ENCODE peak calls at places on chromosomes 7 and 10, in ten cellular contexts. One of them, this sample, is unnamed.
A peak's percentile ranks its signal among the peaks of the same experiment; 100 is the strongest.

GRCh38 chr7:17618652-17618974 is 320.2 kb downstream of the AHR start:
- DNase-seq in A549: no peak
- DNase-seq in foreskin keratinocyte: no peak
- DNase-seq in CD4-positive, alpha-beta T cell: no peak
- DNase-seq in osteocyte: no peak
- DNase-seq in sigmoid colon: no peak
- DNase-seq in AG09309: no peak
- DNase-seq in dorsolateral prefrontal cortex: no peak
- DNase-seq in nephron progenitor cell: no peak
- DNase-seq in endodermal cell: no peak
- DNase-seq in this sample: no peak

GRCh38 chr10:84826704-84827103 is 498.3 kb downstream of the CCSER2 start:
- DNase-seq in A549: no peak
- DNase-seq in foreskin keratinocyte: no peak
- DNase-seq in CD4-positive, alpha-beta T cell: no peak
- DNase-seq in osteocyte: no peak
- DNase-seq in sigmoid colon: no peak
- DNase-seq in AG09309: no peak
- DNase-seq in dorsolateral prefrontal cortex: no peak
- DNase-seq in nephron progenitor cell: no peak
- DNase-seq in endodermal cell: peak; percentile 64
- DNase-seq in this sample: no peak

GRCh38 chr10:90125966-90126600 is 424.7 kb downstream of the KIF20B start:
- DNase-seq in A549: no peak
- DNase-seq in foreskin keratinocyte: no peak
- DNase-seq in CD4-positive, alpha-beta T cell: no peak
- DNase-seq in osteocyte: no peak
- DNase-seq in sigmoid colon: no peak
- DNase-seq in AG09309: no peak
- DNase-seq in dorsolateral prefrontal cortex: no peak
- DNase-seq in nephron progenitor cell: no peak
- DNase-seq in endodermal cell: no peak
- DNase-seq in this sample: no peak

GRCh38 chr10:124150807-124151417 is 57.5 kb upstream of the CHST15 start:
- DNase-seq in A549: no peak
- DNase-seq in foreskin keratinocyte: no peak
- DNase-seq in CD4-positive, alpha-beta T cell: no peak
- DNase-seq in osteocyte: no peak
- DNase-seq in sigmoid colon: peak; percentile 46
- DNase-seq in AG09309: no peak
- DNase-seq in dorsolateral prefrontal cortex: no peak
- DNase-seq in nephron progenitor cell: no peak
- DNase-seq in endodermal cell: peak; percentile 61
- DNase-seq in this sample: no peak

GRCh38 chr10:73251683-73252444 is 580 bp downstream of the MRPS16 start:
- DNase-seq in A549: peak; percentile 36
- DNase-seq in foreskin keratinocyte: no peak
- DNase-seq in CD4-positive, alpha-beta T cell: no peak
- DNase-seq in osteocyte: no peak
- DNase-seq in sigmoid colon: peak; percentile 61
- DNase-seq in AG09309: no peak
- DNase-seq in dorsolateral prefrontal cortex: no peak
- DNase-seq in nephron progenitor cell: no peak
- DNase-seq in endodermal cell: peak; percentile 71
- DNase-seq in this sample: no peak

GRCh38 chr7:140326116-140326928 is 72.0 kb downstream of the SLC37A3 start:
- DNase-seq in A549: peak; percentile 79
- DNase-seq in foreskin keratinocyte: no peak
- DNase-seq in CD4-positive, alpha-beta T cell: peak; percentile 44
- DNase-seq in osteocyte: no peak
- DNase-seq in sigmoid colon: peak; percentile 87
- DNase-seq in AG09309: peak; percentile 39
- DNase-seq in dorsolateral prefrontal cortex: peak; percentile 74
- DNase-seq in nephron progenitor cell: peak; percentile 57
- DNase-seq in endodermal cell: peak; percentile 85
- DNase-seq in this sample: peak; percentile 44

GRCh38 chr7:12794722-12795302 is 107.4 kb downstream of the ARL4A start:
- DNase-seq in A549: no peak
- DNase-seq in foreskin keratinocyte: no peak
- DNase-seq in CD4-positive, alpha-beta T cell: no peak
- DNase-seq in osteocyte: no peak
- DNase-seq in sigmoid colon: no peak
- DNase-seq in AG09309: no peak
- DNase-seq in dorsolateral prefrontal cortex: no peak
- DNase-seq in nephron progenitor cell: no peak
- DNase-seq in endodermal cell: no peak
- DNase-seq in this sample: no peak

GRCh38 chr7:5436003-5436678 is 12.5 kb upstream of the TNRC18 start:
- DNase-seq in A549: no peak
- DNase-seq in foreskin keratinocyte: no peak
- DNase-seq in CD4-positive, alpha-beta T cell: no peak
- DNase-seq in osteocyte: no peak
- DNase-seq in sigmoid colon: no peak
- DNase-seq in AG09309: no peak
- DNase-seq in dorsolateral prefrontal cortex: no peak
- DNase-seq in nephron progenitor cell: no peak
- DNase-seq in endodermal cell: no peak
- DNase-seq in this sample: no peak

GRCh38 chr7:50614721-50615518 is 49.7 kb upstream of the DDC start:
- DNase-seq in A549: no peak
- DNase-seq in foreskin keratinocyte: no peak
- DNase-seq in CD4-positive, alpha-beta T cell: no peak
- DNase-seq in osteocyte: no peak
- DNase-seq in sigmoid colon: no peak
- DNase-seq in AG09309: no peak
- DNase-seq in dorsolateral prefrontal cortex: no peak
- DNase-seq in nephron progenitor cell: no peak
- DNase-seq in endodermal cell: no peak
- DNase-seq in this sample: no peak

GRCh38 chr7:575425-576366 is 56.0 kb upstream of the PDGFA start:
- DNase-seq in A549: no peak
- DNase-seq in foreskin keratinocyte: no peak
- DNase-seq in CD4-positive, alpha-beta T cell: no peak
- DNase-seq in osteocyte: no peak
- DNase-seq in sigmoid colon: no peak
- DNase-seq in AG09309: no peak
- DNase-seq in dorsolateral prefrontal cortex: no peak
- DNase-seq in nephron progenitor cell: no peak
- DNase-seq in endodermal cell: no peak
- DNase-seq in this sample: no peak

GRCh38 chr10:130652544-130652943 is 516.4 kb downstream of the GLRX3 start:
- DNase-seq in A549: no peak
- DNase-seq in foreskin keratinocyte: no peak
- DNase-seq in CD4-positive, alpha-beta T cell: no peak
- DNase-seq in osteocyte: no peak
- DNase-seq in sigmoid colon: no peak
- DNase-seq in AG09309: no peak
- DNase-seq in dorsolateral prefrontal cortex: no peak
- DNase-seq in nephron progenitor cell: no peak
- DNase-seq in endodermal cell: no peak
- DNase-seq in this sample: no peak

GRCh38 chr7:148535227-148535626 is 55.3 kb upstream of the C7orf33 start:
- DNase-seq in A549: no peak
- DNase-seq in foreskin keratinocyte: peak; percentile 41
- DNase-seq in CD4-positive, alpha-beta T cell: no peak
- DNase-seq in osteocyte: no peak
- DNase-seq in sigmoid colon: peak; percentile 66
- DNase-seq in AG09309: no peak
- DNase-seq in dorsolateral prefrontal cortex: peak; percentile 9
- DNase-seq in nephron progenitor cell: peak; percentile 7
- DNase-seq in endodermal cell: no peak
- DNase-seq in this sample: no peak

GRCh38 chr10:71878327-71879034 is 27.4 kb upstream of the PSAP start:
- DNase-seq in A549: no peak
- DNase-seq in foreskin keratinocyte: no peak
- DNase-seq in CD4-positive, alpha-beta T cell: no peak
- DNase-seq in osteocyte: no peak
- DNase-seq in sigmoid colon: no peak
- DNase-seq in AG09309: no peak
- DNase-seq in dorsolateral prefrontal cortex: no peak
- DNase-seq in nephron progenitor cell: no peak
- DNase-seq in endodermal cell: peak; percentile 69
- DNase-seq in this sample: no peak

GRCh38 chr7:10308276-10308675 is 665.4 kb upstream of the PHF14 start:
- DNase-seq in A549: no peak
- DNase-seq in foreskin keratinocyte: no peak
- DNase-seq in CD4-positive, alpha-beta T cell: no peak
- DNase-seq in osteocyte: no peak
- DNase-seq in sigmoid colon: no peak
- DNase-seq in AG09309: no peak
- DNase-seq in dorsolateral prefrontal cortex: no peak
- DNase-seq in nephron progenitor cell: no peak
- DNase-seq in endodermal cell: no peak
- DNase-seq in this sample: no peak

GRCh38 chr7:13560441-13560840 is 429.0 kb downstream of the ETV1 start:
- DNase-seq in A549: no peak
- DNase-seq in foreskin keratinocyte: peak; percentile 42
- DNase-seq in CD4-positive, alpha-beta T cell: no peak
- DNase-seq in osteocyte: no peak
- DNase-seq in sigmoid colon: no peak
- DNase-seq in AG09309: peak; percentile 32
- DNase-seq in dorsolateral prefrontal cortex: no peak
- DNase-seq in nephron progenitor cell: no peak
- DNase-seq in endodermal cell: no peak
- DNase-seq in this sample: no peak

DNA sequence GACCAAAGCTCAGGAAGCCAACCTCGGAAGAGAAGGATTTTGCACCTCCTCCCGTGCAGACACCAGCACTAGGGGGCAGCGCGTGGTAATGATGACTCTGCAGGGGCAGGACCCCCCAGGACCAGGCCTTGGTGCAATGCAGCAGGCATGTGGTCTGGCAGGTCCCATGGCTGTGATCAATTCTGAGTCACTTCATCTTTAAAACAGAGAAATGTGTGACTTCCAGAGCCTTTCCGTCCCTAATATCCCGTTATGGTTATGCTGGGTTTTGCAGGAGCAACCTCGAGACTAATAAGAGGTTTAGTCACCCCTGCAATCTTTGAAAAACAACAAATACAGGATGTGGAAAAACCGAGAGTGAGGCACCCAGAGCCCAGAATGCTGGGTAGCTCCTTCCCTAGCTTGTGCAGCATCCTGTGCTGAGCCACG is 30.2 kb upstream of the GJD4 start:
- DNase-seq in A549: no peak
- DNase-seq in foreskin keratinocyte: no peak
- DNase-seq in CD4-positive, alpha-beta T cell: no peak
- DNase-seq in osteocyte: no peak
- DNase-seq in sigmoid colon: no peak
- DNase-seq in AG09309: peak; percentile 85
- DNase-seq in dorsolateral prefrontal cortex: no peak
- DNase-seq in nephron progenitor cell: no peak
- DNase-seq in endodermal cell: peak; percentile 76
- DNase-seq in this sample: no peak
- TF ChIP-seq CTCF in A549: no peak
- TF ChIP-seq CTCF in foreskin keratinocyte: peak; percentile 25
- TF ChIP-seq CTCF in CD4-positive, alpha-beta T cell: no peak
- TF ChIP-seq CTCF in osteocyte: no peak
- TF ChIP-seq CTCF in sigmoid colon: no peak
- TF ChIP-seq CTCF in AG09309: peak; percentile 49
- TF ChIP-seq CTCF in dorsolateral prefrontal cortex: no peak
- TF ChIP-seq CTCF in nephron progenitor cell: no peak
- TF ChIP-seq CTCF in endodermal cell: peak; percentile 75
- TF ChIP-seq CTCF in this sample: no peak

GRCh38 chr7:54345746-54346145 is 196.4 kb upstream of the VSTM2A start:
- DNase-seq in A549: no peak
- DNase-seq in foreskin keratinocyte: no peak
- DNase-seq in CD4-positive, alpha-beta T cell: no peak
- DNase-seq in osteocyte: no peak
- DNase-seq in sigmoid colon: no peak
- DNase-seq in AG09309: no peak
- DNase-seq in dorsolateral prefrontal cortex: no peak
- DNase-seq in nephron progenitor cell: no peak
- DNase-seq in endodermal cell: no peak
- DNase-seq in this sample: no peak
- TF ChIP-seq CTCF in A549: no peak
- TF ChIP-seq CTCF in foreskin keratinocyte: no peak
- TF ChIP-seq CTCF in CD4-positive, alpha-beta T cell: no peak
- TF ChIP-seq CTCF in osteocyte: no peak
- TF ChIP-seq CTCF in sigmoid colon: no peak
- TF ChIP-seq CTCF in AG09309: no peak
- TF ChIP-seq CTCF in dorsolateral prefrontal cortex: no peak
- TF ChIP-seq CTCF in nephron progenitor cell: no peak
- TF ChIP-seq CTCF in endodermal cell: no peak
- TF ChIP-seq CTCF in this sample: no peak

DNA sequence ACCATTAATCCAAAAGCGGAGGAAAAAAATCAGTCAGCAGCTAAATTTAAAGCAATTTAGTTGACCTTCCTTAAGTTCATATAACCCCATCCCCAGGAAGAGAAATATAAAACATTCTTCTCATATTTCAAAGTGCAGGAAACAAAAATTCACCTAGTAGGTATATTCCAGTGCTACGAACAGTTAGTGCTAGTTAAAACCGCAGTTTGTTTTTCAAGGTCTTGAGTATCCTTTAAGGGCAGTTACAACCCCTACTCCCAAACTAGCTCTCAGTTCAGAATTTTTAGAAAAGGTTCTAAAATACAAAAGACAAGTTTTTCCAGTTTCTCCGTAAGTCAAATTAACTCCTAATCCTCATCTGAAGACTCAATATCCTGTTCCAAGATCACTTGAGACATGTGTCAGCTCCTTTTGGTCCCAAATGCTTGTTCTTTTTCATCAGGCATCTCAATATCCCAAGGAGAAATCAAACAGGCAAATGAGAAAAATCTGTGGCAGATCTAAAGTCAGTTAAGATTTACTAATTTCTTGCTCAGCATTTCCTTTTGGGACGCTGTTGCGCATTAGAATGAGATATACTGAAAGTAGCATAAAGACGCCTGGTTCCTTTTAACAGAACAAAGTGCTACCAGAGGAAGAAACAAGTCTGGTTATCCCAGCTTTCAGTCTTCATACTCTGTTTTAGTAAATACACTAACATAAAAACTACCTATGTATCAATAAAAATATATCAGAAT is 51.8 kb downstream of the ARHGAP12 start:
- DNase-seq in A549: no peak
- DNase-seq in foreskin keratinocyte: no peak
- DNase-seq in CD4-positive, alpha-beta T cell: no peak
- DNase-seq in osteocyte: no peak
- DNase-seq in sigmoid colon: no peak
- DNase-seq in AG09309: no peak
- DNase-seq in dorsolateral prefrontal cortex: no peak
- DNase-seq in nephron progenitor cell: no peak
- DNase-seq in endodermal cell: no peak
- DNase-seq in this sample: no peak
- TF ChIP-seq CTCF in A549: no peak
- TF ChIP-seq CTCF in foreskin keratinocyte: no peak
- TF ChIP-seq CTCF in CD4-positive, alpha-beta T cell: no peak
- TF ChIP-seq CTCF in osteocyte: no peak
- TF ChIP-seq CTCF in sigmoid colon: no peak
- TF ChIP-seq CTCF in AG09309: no peak
- TF ChIP-seq CTCF in dorsolateral prefrontal cortex: no peak
- TF ChIP-seq CTCF in nephron progenitor cell: no peak
- TF ChIP-seq CTCF in endodermal cell: no peak
- TF ChIP-seq CTCF in this sample: no peak

DNA sequence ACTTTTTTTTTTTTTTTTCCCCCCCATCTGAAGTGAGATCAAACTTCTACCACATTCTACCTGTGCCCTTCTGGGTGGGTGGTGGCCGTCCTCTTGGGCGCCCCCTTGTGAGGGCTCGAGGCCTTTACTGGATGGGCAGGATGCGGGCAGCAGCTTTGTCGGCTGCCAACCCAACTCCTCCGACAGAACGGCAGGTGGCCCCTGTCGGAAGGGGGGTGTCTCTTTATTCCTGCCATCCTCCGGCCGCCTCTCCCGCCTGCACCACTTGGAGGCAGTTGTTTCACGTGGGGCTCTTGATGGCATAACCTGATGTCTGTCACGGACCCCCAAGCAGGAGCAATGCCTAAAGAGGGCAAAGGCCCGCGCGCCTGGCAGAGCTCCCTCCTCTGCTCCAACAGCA is 31.0 kb downstream of the AMZ1 start:
- DNase-seq in A549: peak; percentile 83
- DNase-seq in foreskin keratinocyte: no peak
- DNase-seq in CD4-positive, alpha-beta T cell: peak; percentile 53
- DNase-seq in osteocyte: no peak
- DNase-seq in sigmoid colon: no peak
- DNase-seq in AG09309: no peak
- DNase-seq in dorsolateral prefrontal cortex: no peak
- DNase-seq in nephron progenitor cell: peak; percentile 59
- DNase-seq in endodermal cell: peak; percentile 90
- DNase-seq in this sample: no peak
- TF ChIP-seq CTCF in A549: peak; percentile 49
- TF ChIP-seq CTCF in foreskin keratinocyte: peak; percentile 51
- TF ChIP-seq CTCF in CD4-positive, alpha-beta T cell: peak; percentile 69
- TF ChIP-seq CTCF in osteocyte: peak; percentile 55
- TF ChIP-seq CTCF in sigmoid colon: no peak
- TF ChIP-seq CTCF in AG09309: peak; percentile 50
- TF ChIP-seq CTCF in dorsolateral prefrontal cortex: peak; percentile 64
- TF ChIP-seq CTCF in nephron progenitor cell: peak; percentile 59
- TF ChIP-seq CTCF in endodermal cell: peak; percentile 84
- TF ChIP-seq CTCF in this sample: peak; percentile 55